ENCODE peak calls at places on chromosomes 1 and 21, in four cellular contexts. D is COR-L47, J is fibroblast of lung, N is H7. U is an unnamed sample.

GRCh38 chr1:95770596-95770995 is 536.6 kb downstream of the RWDD3 start:
- DNase-seq in D (no peak), N (no peak), J (no peak), U (no peak)

GRCh38 chr1:24596401-24596880 is 40.6 kb downstream of the NCMAP start:
- DNase-seq in J (no peak), D (no peak), N (no peak), U (no peak)

GRCh38 chr21:35340273-35340672 is 291.2 kb upstream of the RUNX1 start:
- DNase-seq in N (no peak), D (no peak), J (no peak), U (peak; percentile 27)

GRCh38 chr21:45293726-45294401 is 6.2 kb upstream of the POFUT2 start:
- DNase-seq in J (no peak), N (peak; percentile 71), D (no peak), U (no peak)

GRCh38 chr21:43758132-43758619 is 17.9 kb downstream of the CSTB start:
- DNase-seq in J (peak; percentile 51), N (no peak), D (no peak), U (no peak)

GRCh38 chr1:17187065-17187464 is 17.9 kb upstream of the PADI1 start:
- DNase-seq in D (no peak), N (peak; percentile 33), J (no peak), U (no peak)

GRCh38 chr1:159938221-159938852 is 7.1 kb downstream of the IGSF9 start:
- DNase-seq in D (no peak), N (peak; percentile 38), J (no peak), U (no peak)

GRCh38 chr1:214383381-214384372 is 102.7 kb downstream of the SMYD2 start:
- DNase-seq in D (no peak), J (no peak), N (no peak), U (no peak)

GRCh38 chr1:46309401-46310159 is 6.1 kb downstream of the UQCRH start:
- DNase-seq in N (no peak), D (no peak), J (no peak), U (no peak)

GRCh38 chr1:168923521-168924136 is 182.9 kb upstream of the ATP1B1 start:
- DNase-seq in D (no peak), N (no peak), J (no peak), U (no peak)

GRCh38 chr1:205493241-205494085 is 11.0 kb upstream of the CDK18 start:
- DNase-seq in N (peak; percentile 41), J (peak; percentile 83), D (peak; percentile 42), U (no peak)

GRCh38 chr1:10687782-10688408 is 108.6 kb downstream of the CASZ1 start:
- DNase-seq in J (no peak), N (no peak), D (no peak), U (no peak)

GRCh38 chr1:42171679-42172266 is 7.2 kb upstream of the GUCA2A start:
- DNase-seq in N (no peak), D (no peak), J (no peak), U (no peak)

GRCh38 chr1:166544561-166544960 is 294.7 kb upstream of the POGK start:
- DNase-seq in N (no peak), J (no peak), D (no peak), U (no peak)

GRCh38 chr21:38352536-38353219 is 95.9 kb downstream of the KCNJ15 start:
- DNase-seq in D (peak; percentile 56), J (peak; percentile 64), N (peak; percentile 84), U (peak; percentile 52)

GRCh38 chr1:192256674-192257334 is 60.0 kb upstream of the RGS21 start:
- DNase-seq in J (peak; percentile 2), D (no peak), N (no peak), U (no peak)

GRCh38 chr1:240117202-240117769 is 25.6 kb downstream of the FMN2 start:
- DNase-seq in N (no peak), D (no peak), J (no peak), U (no peak)

GRCh38 chr1:179175011-179175934 is 54.2 kb downstream of the ABL2 start:
- DNase-seq in N (no peak), J (peak; percentile 87), D (no peak), U (peak; percentile 16)